ENCODE peak calls at places on chromosomes 3 and 15, in ten cellular contexts. K is fibroblast of mammary gland, I is cardiac fibroblast, C is testis, B is AG08395, X is NCI-H2081, H is NCI-H510A treated with DMSO at 0.1 percent for 48 hours, Y is ecto neural progenitor cell, W is amniotic stem cell, N is fibroblast of the conjunctiva. M is an unnamed sample.

GRCh38 chr3:127177226-127177625 is 15.7 kb upstream of the PRR23E start:
- DNase-seq in X (peak), H (no peak), W (no peak), I (peak), N (no peak), C (peak), K (peak), Y (no peak), B (no peak), M (no peak)

GRCh38 chr15:71392821-71393220 is 277.6 kb downstream of the THSD4 start:
- DNase-seq in B (no peak), W (no peak), C (no peak), H (no peak), X (no peak), Y (no peak), N (no peak), K (no peak), I (no peak), M (no peak)

GRCh38 chr3:186219211-186219638 is 110.3 kb upstream of the ETV5 start:
- DNase-seq in K (no peak), W (no peak), H (no peak), C (no peak), N (no peak), I (no peak), X (no peak), B (no peak), Y (no peak), M (no peak)

GRCh38 chr3:111859061-111859973 is at the start of gene PHLDB2:
- DNase-seq in I (peak), H (no peak), Y (peak), C (peak), N (no peak), K (peak), W (peak), B (peak), X (peak), M (no peak)

GRCh38 chr3:142560118-142560517 is 18.4 kb downstream of the ATR start:
- DNase-seq in N (no peak), W (no peak), H (no peak), Y (no peak), I (no peak), C (no peak), B (no peak), K (no peak), X (no peak), M (no peak)

GRCh38 chr15:33256874-33257273 is 53.9 kb upstream of the RYR3 start:
- DNase-seq in C (no peak), X (no peak), I (no peak), N (no peak), B (no peak), K (no peak), H (no peak), W (no peak), Y (no peak), M (no peak)

GRCh38 chr3:12662593-12663310 is 1.2 kb downstream of the RAF1 start:
- DNase-seq in B (no peak), W (no peak), Y (peak), I (peak), H (peak), K (peak), C (peak), X (peak), N (no peak), M (no peak)

GRCh38 chr3:177147790-177148189 is 49.5 kb downstream of the TBL1XR1 start:
- DNase-seq in Y (no peak), X (no peak), K (no peak), N (no peak), W (no peak), B (no peak), C (no peak), I (no peak), H (no peak), M (no peak)

GRCh38 chr3:111621535-111621934 is 26.4 kb upstream of the ZBED2 start:
- DNase-seq in N (no peak), I (no peak), K (no peak), W (no peak), X (peak), H (no peak), B (no peak), Y (peak), C (peak), M (no peak)

GRCh38 chr3:78724886-78725285 is 1042.9 kb downstream of the ROBO1 start:
- DNase-seq in B (no peak), I (no peak), N (no peak), Y (no peak), W (no peak), C (no peak), K (no peak), H (no peak), X (no peak), M (no peak)

GRCh38 chr3:171620825-171621434 is 160.7 kb upstream of the TNIK start:
- DNase-seq in X (no peak), K (peak), N (no peak), I (peak), H (no peak), W (no peak), C (no peak), B (no peak), Y (no peak), M (no peak)

GRCh38 chr3:185712337-185712736 is 112.5 kb downstream of the IGF2BP2 start:
- DNase-seq in Y (no peak), C (no peak), B (no peak), W (no peak), H (no peak), N (no peak), K (peak), I (peak), X (no peak), M (no peak)

GRCh38 chr3:50136714-50137405 is 18.3 kb upstream of the SEMA3F start:
- DNase-seq in H (no peak), C (no peak), W (no peak), X (no peak), K (no peak), N (no peak), B (no peak), I (no peak), Y (no peak), M (no peak)

GRCh38 chr3:129618901-129619671 is 12.6 kb upstream of the PLXND1 start:
- DNase-seq in X (no peak), K (no peak), N (no peak), W (no peak), B (no peak), I (no peak), H (no peak), C (no peak), Y (no peak), M (no peak)

GRCh38 chr15:69114231-69114937 is 46.1 kb upstream of the GLCE start:
- DNase-seq in N (no peak), K (no peak), H (no peak), I (no peak), C (no peak), B (no peak), W (no peak), X (no peak), Y (no peak), M (no peak)

GRCh38 chr3:58287354-58287753 is 18.7 kb upstream of the RPP14 start:
- DNase-seq in Y (no peak), N (no peak), X (no peak), W (no peak), C (peak), K (no peak), I (no peak), B (no peak), H (no peak), M (no peak)

GRCh38 chr3:111890051-111890580 is 31.1 kb downstream of the PHLDB2 start:
- DNase-seq in K (no peak), W (no peak), C (no peak), X (no peak), I (no peak), B (no peak), H (no peak), Y (no peak), N (no peak), M (no peak)